ENCODE peak calls at places on chromosomes 11 and 22, in six cellular contexts. C is thyroid gland; E is transverse colon; Q is CD8-positive, alpha-beta T cell; F is colonic mucosa; I is breast epithelium. O is an unnamed sample.

GRCh38 chr11:27619039-27619438 is 81.2 kb downstream of the BDNF start:
- DNase-seq in C (no peak), E (no peak), Q (no peak), F (no peak), I (no peak), O (no peak)

GRCh38 chr11:103281301-103281700 is 172.1 kb downstream of the DYNC2H1 start:
- DNase-seq in C (no peak), E (no peak), Q (no peak), F (no peak), I (no peak), O (no peak)

GRCh38 chr11:125433454-125434121 is 62.5 kb downstream of the FEZ1 start:
- DNase-seq in C (peak), E (peak), Q (no peak), F (no peak), I (no peak), O (no peak)

GRCh38 chr11:43974830-43975229 is 32.4 kb downstream of the C11orf96 start:
- DNase-seq in C (no peak), E (no peak), Q (no peak), F (no peak), I (no peak), O (no peak)

GRCh38 chr11:6927030-6927617 is 898 bp downstream of the ZNF215 start:
- DNase-seq in C (no peak), E (peak), Q (no peak), F (peak), I (no peak), O (no peak)

GRCh38 chr11:59137190-59137589 is 5.5 kb upstream of the FAM111A start:
- DNase-seq in C (no peak), E (no peak), Q (no peak), F (no peak), I (no peak), O (no peak)

GRCh38 chr11:36222755-36223635 is 66.2 kb downstream of the COMMD9 start:
- DNase-seq in C (peak), E (no peak), Q (no peak), F (peak), I (no peak), O (no peak)

GRCh38 chr22:28813772-28814518 is 13.6 kb upstream of the XBP1 start:
- DNase-seq in C (peak), E (peak), Q (no peak), F (peak), I (peak), O (no peak)

GRCh38 chr11:86214710-86215109 is 29.8 kb upstream of the EED start:
- DNase-seq in C (no peak), E (no peak), Q (no peak), F (no peak), I (no peak), O (no peak)

GRCh38 chr11:128565881-128566280 is 21.5 kb downstream of the ETS1 start:
- DNase-seq in C (no peak), E (peak), Q (no peak), F (peak), I (no peak), O (no peak)

GRCh38 chr22:30176431-30176830 is 70.1 kb downstream of the LIF start:
- DNase-seq in C (no peak), E (no peak), Q (no peak), F (no peak), I (no peak), O (no peak)

GRCh38 chr11:44949160-44950035 is 1.3 kb downstream of the TP53I11 start:
- DNase-seq in C (peak), E (peak), Q (no peak), F (peak), I (no peak), O (no peak)

GRCh38 chr22:27581241-27581640 is 220.3 kb downstream of the MN1 start:
- DNase-seq in C (no peak), E (no peak), Q (no peak), F (no peak), I (no peak), O (no peak)

GRCh38 chr11:18721576-18722292 is 4.3 kb downstream of the IGSF22 start:
- DNase-seq in C (peak), E (peak), Q (no peak), F (peak), I (no peak), O (peak)

GRCh38 chr11:60993611-60994010 is 22.1 kb downstream of the CD6 start:
- DNase-seq in C (no peak), E (no peak), Q (no peak), F (no peak), I (no peak), O (no peak)

GRCh38 chr11:112481893-112482292 is 221.2 kb upstream of the PLET1 start:
- DNase-seq in C (no peak), E (no peak), Q (no peak), F (no peak), I (no peak), O (no peak)

GRCh38 chr22:32842486-32842885 is 41.0 kb downstream of the TIMP3 start:
- DNase-seq in C (no peak), E (no peak), Q (no peak), F (no peak), I (no peak), O (no peak)

GRCh38 chr11:62555464-62556092 is 9.0 kb upstream of the AHNAK start:
- DNase-seq in C (no peak), E (peak), Q (no peak), F (no peak), I (no peak), O (peak)

GRCh38 chr11:45468265-45468856 is 182.2 kb upstream of the SYT13 start:
- DNase-seq in C (no peak), E (no peak), Q (no peak), F (no peak), I (no peak), O (no peak)

GRCh38 chr22:50606126-50606525 is 5.5 kb downstream of the MAPK8IP2 start:
- DNase-seq in C (no peak), E (no peak), Q (no peak), F (no peak), I (no peak), O (no peak)

GRCh38 chr11:117171648-117172051 is 6.9 kb upstream of the SIDT2 start:
- DNase-seq in C (no peak), E (no peak), Q (no peak), F (no peak), I (no peak), O (no peak)

GRCh38 chr11:126363706-126364245 is 8.3 kb downstream of the ST3GAL4 start:
- DNase-seq in C (no peak), E (no peak), Q (no peak), F (no peak), I (no peak), O (no peak)

GRCh38 chr22:50705219-50705691 is 32.6 kb downstream of the SHANK3 start:
- DNase-seq in C (peak), E (no peak), Q (no peak), F (no peak), I (no peak), O (no peak)

GRCh38 chr22:44714703-44715350 is 12.8 kb downstream of the PRR5 start:
- DNase-seq in C (no peak), E (no peak), Q (no peak), F (no peak), I (no peak), O (no peak)

GRCh38 chr11:115528217-115528616 is 24.0 kb upstream of the CADM1 start:
- DNase-seq in C (peak), E (no peak), Q (no peak), F (no peak), I (no peak), O (no peak)

GRCh38 chr11:74320538-74320937 is 9.1 kb upstream of the P4HA3 start:
- DNase-seq in C (no peak), E (no peak), Q (no peak), F (no peak), I (no peak), O (no peak)

GRCh38 chr11:36600155-36600554 is 2.1 kb upstream of the RAG2 start:
- DNase-seq in C (no peak), E (no peak), Q (no peak), F (no peak), I (no peak), O (no peak)

GRCh38 chr11:126318642-126319373 is 14.9 kb downstream of the DCPS start:
- DNase-seq in C (no peak), E (peak), Q (no peak), F (no peak), I (peak), O (no peak)

GRCh38 chr11:9607511-9607899 is 34.0 kb downstream of the WEE1 start:
- DNase-seq in C (no peak), E (no peak), Q (no peak), F (no peak), I (no peak), O (no peak)

GRCh38 chr11:119113716-119114115 is 6.6 kb downstream of the C2CD2L start:
- DNase-seq in C (no peak), E (no peak), Q (no peak), F (no peak), I (no peak), O (no peak)

GRCh38 chr22:45314789-45315188 is 5.1 kb downstream of the FAM118A start:
- DNase-seq in C (no peak), E (no peak), Q (no peak), F (no peak), I (no peak), O (no peak)

GRCh38 chr22:42317691-42318547 is 47.5 kb upstream of the TCF20 start:
- DNase-seq in C (peak), E (peak), Q (no peak), F (peak), I (peak), O (no peak)

GRCh38 chr22:50437511-50438304 is 37.1 kb downstream of the SBF1 start:
- DNase-seq in C (no peak), E (no peak), Q (no peak), F (no peak), I (no peak), O (no peak)

GRCh38 chr11:16989554-16989953 is 24.7 kb downstream of the PLEKHA7 start:
- DNase-seq in C (no peak), E (no peak), Q (no peak), F (no peak), I (no peak), O (no peak)

GRCh38 chr11:45802531-45803317 is 2.2 kb upstream of the SLC35C1 start:
- DNase-seq in C (no peak), E (no peak), Q (no peak), F (no peak), I (no peak), O (no peak)

GRCh38 chr11:47504910-47505309 is 48.0 kb downstream of the CELF1 start:
- DNase-seq in C (no peak), E (no peak), Q (no peak), F (no peak), I (no peak), O (no peak)

GRCh38 chr11:47500121-47500520 is 51.2 kb upstream of the RAPSN start:
- DNase-seq in C (no peak), E (no peak), Q (no peak), F (no peak), I (no peak), O (no peak)

GRCh38 chr11:47501095-47501494 is 51.8 kb downstream of the CELF1 start:
- DNase-seq in C (no peak), E (no peak), Q (no peak), F (no peak), I (no peak), O (no peak)

GRCh38 chr11:47503227-47503626 is 49.7 kb downstream of the CELF1 start:
- DNase-seq in C (no peak), E (no peak), Q (no peak), F (no peak), I (no peak), O (no peak)

DNA sequence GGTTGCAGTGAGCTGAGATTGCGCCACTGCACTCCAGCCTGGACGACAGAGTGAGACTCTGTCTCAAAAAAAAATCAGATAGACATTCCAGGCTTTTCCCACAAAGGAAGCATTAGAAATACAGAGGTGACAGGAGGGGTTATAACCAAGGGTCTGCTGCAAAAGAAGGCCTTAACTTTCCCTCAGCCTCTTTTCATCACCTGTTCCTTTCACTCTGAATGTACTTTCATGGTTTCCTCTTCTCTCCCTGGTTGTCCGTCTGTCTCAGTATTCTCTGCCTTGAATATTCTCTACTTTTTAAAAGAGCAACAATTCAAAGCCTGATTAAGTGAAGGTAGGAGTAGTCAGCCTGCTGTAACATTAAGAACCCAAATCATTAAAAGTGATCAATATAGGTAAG is 50.2 kb downstream of the CELF1 start:
- DNase-seq in C (no peak), E (no peak), Q (no peak), F (no peak), I (no peak), O (no peak)
- H3K4me3 ChIP-seq in C (no peak), E (no peak), Q (no peak), F (no peak), I (no peak), O (no peak)

GRCh38 chr11:93271596-93271995 is 58.9 kb upstream of the DEUP1 start:
- DNase-seq in C (no peak), E (no peak), Q (no peak), F (no peak), I (no peak), O (no peak)
- H3K27ac ChIP-seq in C (no peak), E (no peak), Q (no peak), F (no peak), I (no peak), O (no peak)

GRCh38 chr11:96159968-96160367 is 183.0 kb downstream of the MAML2 start:
- DNase-seq in C (no peak), E (no peak), Q (no peak), F (no peak), I (no peak), O (no peak)

GRCh38 chr11:96167787-96168186 is 175.2 kb downstream of the MAML2 start:
- DNase-seq in C (no peak), E (no peak), Q (no peak), F (no peak), I (no peak), O (no peak)

GRCh38 chr11:96167233-96167632 is 175.8 kb downstream of the MAML2 start:
- DNase-seq in C (no peak), E (no peak), Q (no peak), F (no peak), I (no peak), O (no peak)

GRCh38 chr11:96161271-96162089 is 181.5 kb downstream of the MAML2 start:
- DNase-seq in C (no peak), E (no peak), Q (no peak), F (no peak), I (no peak), O (no peak)

DNA sequence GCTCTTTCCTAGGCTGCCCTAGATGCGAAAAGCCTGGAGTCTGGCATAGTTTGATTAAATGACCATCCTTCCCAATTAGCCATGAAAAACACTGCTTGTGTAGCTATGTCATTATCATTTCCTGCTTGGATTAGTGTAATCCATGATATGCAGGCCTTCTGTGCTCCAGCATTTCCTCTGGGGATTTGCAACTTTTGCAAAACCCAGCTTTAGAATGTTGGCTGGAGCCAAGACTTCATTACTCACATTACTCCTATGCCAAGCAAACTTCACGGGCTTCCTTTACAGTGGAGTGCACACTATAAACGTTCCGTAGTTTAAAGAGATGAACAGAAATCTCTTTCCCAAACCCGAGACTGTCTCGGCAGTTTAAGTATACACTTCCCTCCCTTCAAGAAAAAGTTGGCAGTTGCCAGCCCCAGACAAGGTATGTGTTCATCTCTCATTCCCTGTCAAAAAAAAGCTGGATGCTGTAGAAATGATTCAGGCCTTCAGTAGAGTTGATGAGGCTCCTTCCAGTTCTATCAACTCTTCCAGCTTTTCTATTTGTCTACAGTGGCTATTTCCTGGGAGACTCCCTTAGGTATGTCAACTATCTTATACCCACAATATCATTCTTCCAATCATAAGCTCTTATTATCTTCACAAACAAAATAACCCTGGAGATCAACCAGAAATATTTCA is 180.0 kb downstream of the MAML2 start:
- DNase-seq in C (no peak), E (no peak), Q (no peak), F (no peak), I (no peak), O (no peak)
- H3K4me3 ChIP-seq in C (no peak), E (no peak), Q (no peak), F (no peak), I (no peak), O (no peak)

GRCh38 chr11:104339383-104339831 is 175.5 kb upstream of the PDGFD start:
- DNase-seq in C (no peak), E (no peak), Q (no peak), F (no peak), I (no peak), O (no peak)

GRCh38 chr11:104338186-104338585 is 174.2 kb upstream of the PDGFD start:
- DNase-seq in C (no peak), E (no peak), Q (no peak), F (no peak), I (no peak), O (no peak)

GRCh38 chr11:104343578-104343977 is 179.6 kb upstream of the PDGFD start:
- DNase-seq in C (no peak), E (no peak), Q (no peak), F (no peak), I (no peak), O (no peak)
- H3K27ac ChIP-seq in C (no peak), E (no peak), Q (no peak), F (no peak), I (no peak), O (no peak)

GRCh38 chr22:19719055-19719482 is 4.3 kb upstream of the GP1BB start:
- DNase-seq in C (no peak), E (no peak), Q (no peak), F (no peak), I (no peak), O (no peak)
- H3K4me3 ChIP-seq in C (peak), E (peak), Q (peak), F (peak), I (peak), O (no peak)

GRCh38 chr11:64372021-64372420 is 13.1 kb downstream of the RPS6KA4 start:
- DNase-seq in C (no peak), E (no peak), Q (no peak), F (no peak), I (no peak), O (no peak)
- H3K27ac ChIP-seq in C (no peak), E (no peak), Q (no peak), F (no peak), I (no peak), O (no peak)

O was measured in naive thymus-derived CD4-positive, alpha-beta T cell.